ENCODE peak calls at places on chromosomes 16 and 17, in six cellular contexts. One of them, this sample, is unnamed.

GRCh38 chr17:16013943-16014407 is 14.4 kb downstream of the TTC19 start:
- DNase-seq in BE2C: peak
- DNase-seq in progenitor cell of endocrine pancreas: no peak
- DNase-seq in dorsolateral prefrontal cortex: no peak
- DNase-seq in OCI-LY7: no peak
- DNase-seq in fibroblast of the aortic adventitia: peak
- DNase-seq in this sample: no peak

GRCh38 chr17:48567209-48567608 is 10.9 kb downstream of the HOXB4 start:
- DNase-seq in fibroblast of the aortic adventitia: no peak
- DNase-seq in dorsolateral prefrontal cortex: no peak
- DNase-seq in OCI-LY7: no peak
- DNase-seq in progenitor cell of endocrine pancreas: no peak
- DNase-seq in BE2C: no peak
- DNase-seq in this sample: no peak

GRCh38 chr16:65743558-65743957 is 621.7 kb upstream of the CDH11 start:
- DNase-seq in OCI-LY7: peak
- DNase-seq in dorsolateral prefrontal cortex: no peak
- DNase-seq in progenitor cell of endocrine pancreas: no peak
- DNase-seq in fibroblast of the aortic adventitia: no peak
- DNase-seq in BE2C: no peak
- DNase-seq in this sample: no peak

GRCh38 chr17:82050761-82051641 is 610 bp downstream of the RFNG start:
- DNase-seq in BE2C: no peak
- DNase-seq in progenitor cell of endocrine pancreas: no peak
- DNase-seq in OCI-LY7: peak
- DNase-seq in dorsolateral prefrontal cortex: peak
- DNase-seq in fibroblast of the aortic adventitia: peak
- DNase-seq in this sample: no peak

GRCh38 chr17:49708515-49709161 is 874 bp upstream of the SLC35B1 start:
- DNase-seq in progenitor cell of endocrine pancreas: no peak
- DNase-seq in BE2C: no peak
- DNase-seq in dorsolateral prefrontal cortex: no peak
- DNase-seq in OCI-LY7: no peak
- DNase-seq in fibroblast of the aortic adventitia: peak
- DNase-seq in this sample: no peak

GRCh38 chr16:3119286-3119685 is 6.9 kb downstream of the ZNF205 start:
- DNase-seq in dorsolateral prefrontal cortex: no peak
- DNase-seq in BE2C: no peak
- DNase-seq in progenitor cell of endocrine pancreas: no peak
- DNase-seq in fibroblast of the aortic adventitia: no peak
- DNase-seq in OCI-LY7: no peak
- DNase-seq in this sample: no peak

GRCh38 chr17:10261098-10261497 is 62.7 kb upstream of the GAS7 start:
- DNase-seq in fibroblast of the aortic adventitia: no peak
- DNase-seq in dorsolateral prefrontal cortex: no peak
- DNase-seq in BE2C: no peak
- DNase-seq in progenitor cell of endocrine pancreas: no peak
- DNase-seq in OCI-LY7: no peak
- DNase-seq in this sample: no peak

GRCh38 chr17:9760336-9760735 is 31.1 kb downstream of the DHRS7C start:
- DNase-seq in dorsolateral prefrontal cortex: no peak
- DNase-seq in BE2C: no peak
- DNase-seq in OCI-LY7: no peak
- DNase-seq in fibroblast of the aortic adventitia: no peak
- DNase-seq in progenitor cell of endocrine pancreas: no peak
- DNase-seq in this sample: no peak

GRCh38 chr17:1957037-1957436 is 68.1 kb downstream of the RTN4RL1 start:
- DNase-seq in progenitor cell of endocrine pancreas: no peak
- DNase-seq in BE2C: no peak
- DNase-seq in fibroblast of the aortic adventitia: no peak
- DNase-seq in dorsolateral prefrontal cortex: no peak
- DNase-seq in OCI-LY7: no peak
- DNase-seq in this sample: no peak

GRCh38 chr16:89119161-89119621 is 25.5 kb downstream of the ACSF3 start:
- DNase-seq in fibroblast of the aortic adventitia: no peak
- DNase-seq in BE2C: no peak
- DNase-seq in OCI-LY7: no peak
- DNase-seq in progenitor cell of endocrine pancreas: no peak
- DNase-seq in dorsolateral prefrontal cortex: no peak
- DNase-seq in this sample: no peak

GRCh38 chr16:66844009-66844341 is 239 bp upstream of the CA7 start:
- DNase-seq in dorsolateral prefrontal cortex: no peak
- DNase-seq in BE2C: no peak
- DNase-seq in fibroblast of the aortic adventitia: no peak
- DNase-seq in OCI-LY7: no peak
- DNase-seq in progenitor cell of endocrine pancreas: no peak
- DNase-seq in this sample: no peak

GRCh38 chr16:66842765-66843164 is 1.4 kb upstream of the CA7 start:
- DNase-seq in fibroblast of the aortic adventitia: no peak
- DNase-seq in OCI-LY7: no peak
- DNase-seq in progenitor cell of endocrine pancreas: no peak
- DNase-seq in dorsolateral prefrontal cortex: no peak
- DNase-seq in BE2C: no peak
- DNase-seq in this sample: no peak

GRCh38 chr16:66843191-66843590 is 1.0 kb upstream of the CA7 start:
- DNase-seq in dorsolateral prefrontal cortex: no peak
- DNase-seq in fibroblast of the aortic adventitia: no peak
- DNase-seq in OCI-LY7: no peak
- DNase-seq in BE2C: no peak
- DNase-seq in progenitor cell of endocrine pancreas: no peak
- DNase-seq in this sample: no peak

GRCh38 chr16:66840883-66841282 is 3.3 kb upstream of the CA7 start:
- DNase-seq in dorsolateral prefrontal cortex: no peak
- DNase-seq in BE2C: no peak
- DNase-seq in fibroblast of the aortic adventitia: no peak
- DNase-seq in progenitor cell of endocrine pancreas: no peak
- DNase-seq in OCI-LY7: no peak
- DNase-seq in this sample: no peak

DNA sequence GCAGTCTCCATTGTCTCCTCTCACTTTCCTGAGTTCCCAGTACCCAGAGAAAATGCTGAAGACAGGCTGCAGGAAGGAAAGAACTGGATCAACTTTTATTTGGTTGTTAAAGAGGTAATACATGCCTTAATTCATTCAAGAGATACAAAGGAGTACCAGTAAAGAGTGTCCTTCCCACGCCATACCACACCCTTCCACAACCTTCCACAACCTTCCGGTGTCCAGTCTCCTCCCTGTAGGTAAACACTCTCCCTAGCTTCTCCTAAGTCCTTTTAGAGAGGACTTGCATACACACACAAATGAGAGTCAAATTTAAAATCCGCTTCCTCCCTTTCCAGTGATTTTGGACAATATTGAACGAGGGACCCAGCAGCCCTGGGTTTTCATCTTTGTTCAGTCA is 2.8 kb upstream of the CA7 start:
- DNase-seq in OCI-LY7: no peak
- DNase-seq in fibroblast of the aortic adventitia: no peak
- DNase-seq in BE2C: no peak
- DNase-seq in dorsolateral prefrontal cortex: no peak
- DNase-seq in progenitor cell of endocrine pancreas: no peak
- DNase-seq in this sample: no peak
- TF ChIP-seq CTCF in OCI-LY7: no peak
- TF ChIP-seq CTCF in fibroblast of the aortic adventitia: no peak
- TF ChIP-seq CTCF in BE2C: no peak
- TF ChIP-seq CTCF in dorsolateral prefrontal cortex: no peak
- TF ChIP-seq CTCF in progenitor cell of endocrine pancreas: no peak
- TF ChIP-seq CTCF in this sample: no peak

GRCh38 chr16:11348737-11349598 is 3.7 kb downstream of the RMI2 start:
- DNase-seq in progenitor cell of endocrine pancreas: no peak
- DNase-seq in dorsolateral prefrontal cortex: no peak
- DNase-seq in fibroblast of the aortic adventitia: no peak
- DNase-seq in OCI-LY7: no peak
- DNase-seq in BE2C: no peak
- DNase-seq in this sample: no peak
- TF ChIP-seq CTCF in progenitor cell of endocrine pancreas: no peak
- TF ChIP-seq CTCF in dorsolateral prefrontal cortex: no peak
- TF ChIP-seq CTCF in fibroblast of the aortic adventitia: no peak
- TF ChIP-seq CTCF in OCI-LY7: no peak
- TF ChIP-seq CTCF in BE2C: no peak
- TF ChIP-seq CTCF in this sample: no peak

DNA sequence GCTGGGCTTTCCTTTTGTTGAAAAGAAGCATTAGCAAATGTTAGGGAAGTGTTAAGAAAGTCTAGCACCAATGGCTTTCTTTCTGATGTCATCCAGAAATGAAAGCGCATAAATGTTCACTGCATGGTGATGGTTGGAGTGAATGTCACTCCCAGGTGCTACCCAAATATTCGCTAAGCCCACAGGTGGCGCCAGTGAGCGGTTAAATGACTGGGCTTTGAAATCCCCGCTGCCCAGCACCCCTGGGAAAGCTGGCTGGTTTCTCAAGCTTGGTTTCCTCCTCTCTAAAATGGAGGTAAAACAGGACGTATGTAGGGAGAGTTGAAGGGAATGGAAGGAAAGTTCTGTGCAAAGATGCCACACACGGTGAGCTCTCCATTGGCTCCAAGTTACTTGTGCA is 104.4 kb downstream of the IRX5 start:
- DNase-seq in dorsolateral prefrontal cortex: no peak
- DNase-seq in progenitor cell of endocrine pancreas: peak
- DNase-seq in OCI-LY7: peak
- DNase-seq in fibroblast of the aortic adventitia: peak
- DNase-seq in BE2C: peak
- DNase-seq in this sample: peak
- TF ChIP-seq CTCF in dorsolateral prefrontal cortex: peak
- TF ChIP-seq CTCF in progenitor cell of endocrine pancreas: peak
- TF ChIP-seq CTCF in OCI-LY7: peak
- TF ChIP-seq CTCF in fibroblast of the aortic adventitia: peak
- TF ChIP-seq CTCF in BE2C: peak
- TF ChIP-seq CTCF in this sample: peak

GRCh38 chr16:46629331-46629843 is 8.2 kb upstream of the SHCBP1 start:
- DNase-seq in progenitor cell of endocrine pancreas: no peak
- DNase-seq in dorsolateral prefrontal cortex: no peak
- DNase-seq in OCI-LY7: no peak
- DNase-seq in BE2C: peak
- DNase-seq in fibroblast of the aortic adventitia: peak
- DNase-seq in this sample: no peak
- TF ChIP-seq CTCF in progenitor cell of endocrine pancreas: peak
- TF ChIP-seq CTCF in dorsolateral prefrontal cortex: peak
- TF ChIP-seq CTCF in OCI-LY7: peak
- TF ChIP-seq CTCF in BE2C: peak
- TF ChIP-seq CTCF in fibroblast of the aortic adventitia: peak
- TF ChIP-seq CTCF in this sample: no peak

GRCh38 chr16:22191966-22192260 is 14.2 kb upstream of the EEF2K start:
- DNase-seq in OCI-LY7: peak
- DNase-seq in dorsolateral prefrontal cortex: no peak
- DNase-seq in progenitor cell of endocrine pancreas: no peak
- DNase-seq in BE2C: no peak
- DNase-seq in fibroblast of the aortic adventitia: no peak
- DNase-seq in this sample: peak
- TF ChIP-seq CTCF in OCI-LY7: no peak
- TF ChIP-seq CTCF in dorsolateral prefrontal cortex: no peak
- TF ChIP-seq CTCF in progenitor cell of endocrine pancreas: no peak
- TF ChIP-seq CTCF in BE2C: no peak
- TF ChIP-seq CTCF in fibroblast of the aortic adventitia: no peak
- TF ChIP-seq CTCF in this sample: no peak